ENCODE peak calls at places on chromosomes 11 and 22, in five cellular contexts. U is GM12892, M is body of pancreas, B is tibial nerve, S is H54. K is an unnamed sample.

GRCh38 chr22:22098457-22099193 is 116.0 kb upstream of the TOP3B start:
- DNase-seq in U (no peak), M (no peak), B (no peak), S (no peak), K (no peak)

GRCh38 chr11:47451436-47451835 is 2.5 kb upstream of the RAPSN start:
- DNase-seq in U (no peak), M (no peak), B (no peak), S (no peak), K (no peak)

GRCh38 chr22:30876221-30876751 is 92.3 kb downstream of the MORC2 start:
- DNase-seq in U (peak; percentile 17), M (no peak), B (no peak), S (no peak), K (no peak)

GRCh38 chr22:40635940-40636379 is 559 bp downstream of the MRTFA start:
- DNase-seq in U (no peak), M (no peak), B (no peak), S (no peak), K (no peak)

GRCh38 chr11:62398011-62398994 is 20.5 kb upstream of the SCGB1A1 start:
- DNase-seq in U (no peak), M (no peak), B (no peak), S (no peak), K (peak; percentile 68)

GRCh38 chr22:36144886-36145541 is 15.5 kb downstream of the APOL3 start:
- DNase-seq in U (no peak), M (peak; percentile 67), B (no peak), S (peak; percentile 15), K (peak; percentile 68)

GRCh38 chr11:81420668-81421550 is 1312.8 kb downstream of the FAM181B start:
- DNase-seq in U (no peak), M (no peak), B (no peak), S (no peak), K (no peak)

GRCh38 chr22:19972251-19972650 is 30.6 kb upstream of the TXNRD2 start:
- DNase-seq in U (no peak), M (no peak), B (no peak), S (no peak), K (no peak)

GRCh38 chr11:130203766-130204702 is 44.5 kb downstream of the ST14 start:
- DNase-seq in U (no peak), M (peak; percentile 3), B (no peak), S (no peak), K (no peak)

GRCh38 chr11:62400281-62400680 is 18.6 kb upstream of the SCGB1A1 start:
- DNase-seq in U (no peak), M (no peak), B (no peak), S (no peak), K (no peak)

GRCh38 chr11:125163431-125164011 is 1.0 kb upstream of the PKNOX2 start:
- DNase-seq in U (no peak), M (no peak), B (no peak), S (no peak), K (no peak)

GRCh38 chr11:843086-843704 is 543 bp downstream of the TSPAN4 start:
- DNase-seq in U (no peak), M (no peak), B (no peak), S (no peak), K (no peak)

GRCh38 chr22:35489225-35489624 is 51.4 kb upstream of the RASD2 start:
- DNase-seq in U (no peak), M (no peak), B (no peak), S (no peak), K (no peak)

GRCh38 chr11:57279131-57279530 is 42.1 kb upstream of the APLNR start:
- DNase-seq in U (no peak), M (no peak), B (no peak), S (no peak), K (no peak)

GRCh38 chr11:10019906-10020682 is 273.9 kb downstream of the SBF2 start:
- DNase-seq in U (no peak), M (peak; percentile 10), B (no peak), S (no peak), K (no peak)

GRCh38 chr11:122230387-122230760 is 114.4 kb upstream of the BLID start:
- DNase-seq in U (no peak), M (no peak), B (no peak), S (no peak), K (no peak)
- TF ChIP-seq POLR2A in U (no peak), M (no peak), B (no peak), S (no peak), K (no peak)

GRCh38 chr11:75811485-75811884 is 3.5 kb upstream of the UVRAG start:
- DNase-seq in U (no peak), M (no peak), B (no peak), S (no peak), K (no peak)

GRCh38 chr11:75813126-75813525 is 1.9 kb upstream of the UVRAG start:
- DNase-seq in U (no peak), M (no peak), B (no peak), S (no peak), K (no peak)

GRCh38 chr11:75812542-75813040 is 2.4 kb upstream of the UVRAG start:
- DNase-seq in U (no peak), M (no peak), B (no peak), S (no peak), K (no peak)

GRCh38 chr11:75809991-75810390 is 5.0 kb upstream of the UVRAG start:
- DNase-seq in U (no peak), M (no peak), B (no peak), S (no peak), K (no peak)

DNA sequence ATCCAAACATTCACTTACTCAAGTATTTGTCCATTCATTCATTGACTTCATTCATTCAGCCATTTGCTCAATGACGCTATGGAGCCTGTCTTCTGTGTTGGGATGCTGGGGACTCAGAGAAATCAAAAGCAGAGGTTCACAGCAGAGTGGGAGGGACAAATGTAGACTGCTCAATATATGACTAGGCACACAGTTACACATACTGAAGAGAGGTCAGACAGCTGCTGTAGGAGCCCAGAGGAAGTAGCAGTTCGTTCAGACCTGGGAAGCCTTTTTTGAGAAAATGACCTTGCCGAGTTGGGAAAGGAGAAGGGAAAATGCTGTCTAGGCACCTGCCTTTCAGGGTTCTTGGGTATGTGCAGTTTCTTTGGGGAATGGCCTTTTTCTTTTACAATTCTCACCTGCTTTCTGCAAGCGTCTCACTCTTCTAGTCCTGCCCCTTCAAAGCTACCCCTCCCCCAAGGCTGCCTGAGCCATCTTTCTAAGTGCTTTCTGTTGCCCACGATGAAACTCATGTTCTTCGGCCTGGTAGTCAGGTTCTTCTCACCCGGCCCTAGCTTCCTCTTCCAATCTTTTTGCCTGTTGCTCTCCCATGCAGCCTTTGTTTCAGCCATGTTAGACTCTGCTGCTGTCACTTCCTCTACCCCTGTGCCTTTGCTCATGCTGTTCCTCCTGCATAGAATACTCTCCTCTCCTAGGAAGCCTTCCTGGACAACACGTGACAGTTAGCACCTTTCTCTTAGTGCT is 4.2 kb upstream of the UVRAG start:
- DNase-seq in U (no peak), M (no peak), B (no peak), S (no peak), K (no peak)
- TF ChIP-seq POLR2A in U (peak; percentile 87), M (no peak), B (no peak), S (no peak), K (no peak)

DNA sequence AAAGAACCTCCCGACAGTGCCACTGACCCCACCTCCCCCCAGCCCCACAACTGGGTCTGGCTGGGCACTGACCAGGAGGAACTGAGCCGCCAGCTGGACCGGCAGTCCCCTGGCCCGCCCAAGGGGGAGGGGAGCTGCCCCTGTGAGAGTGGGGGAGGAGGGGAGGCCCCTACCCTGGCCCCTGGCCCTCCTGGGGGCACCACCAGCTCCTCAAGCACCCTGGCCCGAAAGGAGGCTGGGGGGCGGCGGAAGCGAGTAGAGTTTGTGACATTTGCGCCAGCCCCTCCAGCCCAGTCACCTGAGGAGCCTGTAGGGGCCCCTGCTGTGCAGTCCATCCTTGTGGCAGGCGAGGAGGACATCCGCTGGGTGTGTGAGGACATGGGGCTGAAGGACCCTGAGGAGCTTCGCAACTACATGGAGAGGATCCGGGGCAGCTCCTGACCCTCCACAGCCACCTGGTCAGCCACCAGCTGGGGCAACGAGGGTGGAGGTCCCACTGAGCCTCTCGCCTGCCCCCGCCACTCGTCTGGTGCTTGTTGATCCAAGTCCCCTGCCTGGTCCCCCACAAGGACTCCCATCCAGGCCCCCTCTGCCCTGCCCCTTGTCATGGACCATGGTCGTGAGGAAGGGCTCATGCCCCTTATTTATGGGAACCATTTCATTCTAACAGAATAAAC is 12.3 kb downstream of the TMEM132A start:
- DNase-seq in U (no peak), M (no peak), B (no peak), S (no peak), K (no peak)
- TF ChIP-seq POLR2A in U (peak; percentile 40), M (no peak), B (no peak), S (no peak), K (no peak)

GRCh38 chr11:120798854-120799253 is 225.0 kb upstream of the TBCEL start:
- DNase-seq in U (no peak), M (no peak), B (no peak), S (no peak), K (no peak)
- TF ChIP-seq POLR2A in U (no peak), M (no peak), B (no peak), S (no peak), K (no peak)

GRCh38 chr11:3052109-3052479 is 5.1 kb downstream of the CARS1 start:
- DNase-seq in U (no peak), M (no peak), B (no peak), S (no peak), K (no peak)
- TF ChIP-seq POLR2A in U (no peak), M (no peak), B (no peak), S (no peak), K (no peak)

GRCh38 chr22:44181912-44182590 is 1.3 kb downstream of the PARVG start:
- DNase-seq in U (no peak), M (no peak), B (no peak), S (no peak), K (no peak)

GRCh38 chr22:44180706-44181032 is at the start of gene PARVG:
- DNase-seq in U (no peak), M (no peak), B (no peak), S (no peak), K (peak; percentile 10)

GRCh38 chr22:44182591-44183588 is 2.2 kb downstream of the PARVG start:
- DNase-seq in U (no peak), M (peak; percentile 24), B (no peak), S (no peak), K (no peak)

GRCh38 chr22:44179989-44180705 is 578 bp upstream of the PARVG start:
- DNase-seq in U (no peak), M (no peak), B (no peak), S (no peak), K (no peak)

DNA sequence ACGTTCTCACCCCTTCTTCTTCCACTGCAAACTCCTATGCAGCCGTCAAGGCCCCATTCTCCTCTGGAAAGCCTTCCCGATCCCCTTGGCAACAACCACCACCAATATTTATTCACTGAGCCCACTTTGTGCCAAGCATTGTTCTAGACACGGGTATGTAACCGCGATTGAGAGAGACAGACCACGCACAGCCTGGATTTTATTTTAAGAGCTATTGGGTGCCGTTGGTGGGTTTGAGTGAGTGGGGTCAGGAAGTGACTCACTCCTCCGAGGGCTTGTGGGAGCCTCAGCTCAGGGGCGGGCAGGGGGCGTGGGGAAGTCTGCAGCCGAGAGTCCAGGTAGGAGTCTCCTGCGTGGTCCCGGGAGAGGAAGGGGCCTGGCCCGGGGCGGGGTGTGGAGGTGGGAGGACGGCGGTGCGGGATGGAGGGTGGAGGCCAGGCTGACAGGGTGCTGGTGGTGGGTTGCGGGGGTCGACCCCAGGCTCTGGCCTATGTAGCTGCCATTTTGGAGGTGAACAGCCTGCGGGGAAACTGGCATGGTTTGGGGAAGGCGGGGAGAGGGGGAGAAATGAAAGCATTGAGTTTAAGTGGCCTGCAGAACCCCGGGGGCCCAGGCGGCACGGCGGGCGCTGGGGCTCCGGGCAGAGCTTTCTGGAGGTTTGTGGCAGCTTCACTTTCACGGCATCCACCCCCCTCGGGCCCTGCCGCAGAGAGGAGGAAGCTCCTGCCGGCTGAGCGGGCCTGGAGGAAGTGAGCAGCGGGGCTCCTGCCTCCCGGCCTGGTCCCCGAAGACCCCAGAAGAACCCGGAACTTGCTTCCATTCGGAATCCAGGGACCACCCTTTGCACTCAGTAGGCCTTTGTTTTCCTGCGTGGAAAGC is 547 bp downstream of the PARVG start:
- DNase-seq in U (no peak), M (no peak), B (no peak), S (no peak), K (peak; percentile 9)
- TF ChIP-seq POLR2A in U (peak; percentile 58), M (no peak), B (peak; percentile 15), S (no peak), K (no peak)

K was measured in erythroblast.